ENCODE peak calls at places on chromosome 5, in ten cellular contexts. B, C, P, J, H, U, I, L, S and Z are unnamed samples. For H3K4me1, the result is how much of the 10 kb centered on the place peaks cover.

GRCh38 chr5:141094481-141095262 is at the start of gene PCDHB2:
- DNase-seq in C (peak), S (peak), I (no peak), H (no peak), U (no peak), J (no peak), P (peak), B (no peak), L (peak), Z (no peak)

GRCh38 chr5:176639981-176640380 is 7.3 kb upstream of the TSPAN17 start:
- DNase-seq in B (no peak), S (no peak), J (no peak), U (no peak), H (peak), I (no peak), C (no peak), P (no peak), L (no peak), Z (no peak)

GRCh38 chr5:151319334-151319733 is 15.8 kb upstream of the SLC36A3 start:
- DNase-seq in B (no peak), C (no peak), I (no peak), L (peak), J (peak), U (no peak), H (peak), S (no peak), P (peak), Z (no peak)

GRCh38 chr5:176529116-176529823 is 7.9 kb downstream of the RNF44 start:
- DNase-seq in L (no peak), U (no peak), S (no peak), J (no peak), I (no peak), P (no peak), B (no peak), H (no peak), C (no peak), Z (no peak)

GRCh38 chr5:137778772-137779564 is 24.8 kb upstream of the HNRNPA0 start:
- DNase-seq in U (no peak), S (no peak), J (no peak), B (no peak), I (no peak), P (no peak), L (no peak), C (no peak), H (no peak), Z (no peak)

GRCh38 chr5:42573386-42573785 is 150.1 kb downstream of the GHR start:
- DNase-seq in C (no peak), P (no peak), L (no peak), I (no peak), S (no peak), H (no peak), B (no peak), J (no peak), U (no peak), Z (no peak)

GRCh38 chr5:98144710-98145109 is 628.8 kb upstream of the RGMB start:
- DNase-seq in H (no peak), C (no peak), P (no peak), B (no peak), U (no peak), S (no peak), J (no peak), L (no peak), I (no peak), Z (no peak)

GRCh38 chr5:318931-319601 is 2.4 kb upstream of the AHRR start:
- DNase-seq in B (no peak), S (no peak), L (no peak), J (no peak), C (no peak), P (peak), I (no peak), U (no peak), H (no peak), Z (peak)

GRCh38 chr5:16467363-16468219 is 2.0 kb upstream of the ZNF622 start:
- DNase-seq in P (no peak), U (peak), S (no peak), J (no peak), B (no peak), C (no peak), H (no peak), I (no peak), L (no peak), Z (no peak)

GRCh38 chr5:177472460-177473441 is 683 bp downstream of the DBN1 start:
- DNase-seq in B (peak), L (no peak), I (no peak), S (no peak), U (no peak), C (no peak), P (peak), J (peak), H (peak), Z (no peak)

GRCh38 chr5:74067748-74068541 is 441.9 kb downstream of the ARHGEF28 start:
- DNase-seq in I (no peak), L (no peak), H (no peak), B (no peak), S (no peak), C (peak), J (no peak), P (no peak), U (no peak), Z (no peak)

GRCh38 chr5:73312872-73313510 is 135.6 kb downstream of the FOXD1 start:
- DNase-seq in J (no peak), P (no peak), B (no peak), H (no peak), S (no peak), I (no peak), L (no peak), U (no peak), C (no peak), Z (no peak)

GRCh38 chr5:31334061-31334700 is 140.7 kb downstream of the CDH6 start:
- DNase-seq in H (no peak), S (no peak), I (no peak), B (no peak), P (no peak), J (no peak), U (no peak), C (no peak), L (no peak), Z (no peak)

GRCh38 chr5:116409591-116410296 is 164.9 kb downstream of the SEMA6A start:
- DNase-seq in U (no peak), H (no peak), S (no peak), C (no peak), L (no peak), J (no peak), P (no peak), B (no peak), I (no peak), Z (no peak)

GRCh38 chr5:134007581-134008256 is 2.9 kb upstream of the VDAC1 start:
- DNase-seq in S (peak), U (no peak), C (no peak), J (no peak), L (no peak), I (no peak), B (no peak), P (peak), H (no peak), Z (no peak)

GRCh38 chr5:1745806-1746370 is 53.7 kb downstream of the MRPL36 start:
- DNase-seq in S (peak), I (peak), U (no peak), C (no peak), L (no peak), P (peak), H (no peak), J (peak), B (peak), Z (peak)

GRCh38 chr5:33257807-33258491 is 182.8 kb upstream of the TARS1 start:
- DNase-seq in U (no peak), J (no peak), S (no peak), B (no peak), P (no peak), C (no peak), I (no peak), L (no peak), H (no peak), Z (no peak)

GRCh38 chr5:85320495-85320894 is 935.8 kb upstream of the EDIL3 start:
- DNase-seq in L (no peak), J (no peak), U (no peak), H (no peak), I (no peak), C (no peak), B (no peak), P (no peak), S (no peak), Z (no peak)

GRCh38 chr5:35138232-35138631 is 90.5 kb upstream of the AGXT2 start:
- DNase-seq in P (no peak), C (no peak), L (no peak), J (no peak), B (no peak), H (no peak), S (no peak), U (no peak), I (no peak), Z (no peak)

GRCh38 chr5:55467862-55468551 is 66.8 kb downstream of the PLPP1 start:
- DNase-seq in U (no peak), S (no peak), J (no peak), H (no peak), B (no peak), C (no peak), L (no peak), I (no peak), P (no peak), Z (no peak)

GRCh38 chr5:31886206-31886605 is 247.3 kb downstream of the PDZD2 start:
- DNase-seq in P (no peak), C (no peak), J (no peak), B (peak), U (no peak), H (no peak), S (no peak), L (no peak), I (no peak), Z (peak)

GRCh38 chr5:124451721-124452383 is 294.6 kb downstream of the ZNF608 start:
- DNase-seq in I (no peak), H (no peak), L (no peak), J (no peak), S (no peak), U (no peak), P (no peak), B (no peak), C (no peak), Z (no peak)

GRCh38 chr5:27682600-27682999 is 644.2 kb upstream of the CDH9 start:
- DNase-seq in U (no peak), L (no peak), I (no peak), S (peak), C (no peak), B (no peak), J (no peak), H (no peak), P (no peak), Z (no peak)

DNA sequence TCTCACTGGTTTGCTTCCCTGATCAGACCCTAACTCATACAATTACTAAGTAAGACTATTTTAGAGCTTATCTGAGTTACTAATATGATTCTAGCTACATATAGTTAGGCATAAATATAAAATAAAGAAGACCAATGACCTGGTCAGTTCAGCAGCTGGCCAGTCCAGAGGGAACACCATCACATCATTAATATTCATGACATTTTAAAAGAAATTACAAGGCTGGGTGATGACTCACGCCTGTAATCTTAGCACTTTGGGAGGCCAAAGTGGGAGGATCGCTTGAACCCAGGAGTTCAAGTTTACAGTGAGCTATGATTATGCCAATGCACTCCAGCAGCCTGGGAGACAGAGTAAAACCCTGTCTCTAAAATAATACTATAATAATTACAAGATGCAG is 37.0 kb upstream of the CDC42SE2 start:
- DNase-seq in C (no peak), H (no peak), U (no peak), P (no peak), I (no peak), L (no peak), S (no peak), B (no peak), J (no peak), Z (no peak)
- H3K4me1 ChIP-seq in C (under half), H (under half), U (under half), P (under half), I (under half), L (under half), S (under half), B (under half), J (under half), Z (under half)

DNA sequence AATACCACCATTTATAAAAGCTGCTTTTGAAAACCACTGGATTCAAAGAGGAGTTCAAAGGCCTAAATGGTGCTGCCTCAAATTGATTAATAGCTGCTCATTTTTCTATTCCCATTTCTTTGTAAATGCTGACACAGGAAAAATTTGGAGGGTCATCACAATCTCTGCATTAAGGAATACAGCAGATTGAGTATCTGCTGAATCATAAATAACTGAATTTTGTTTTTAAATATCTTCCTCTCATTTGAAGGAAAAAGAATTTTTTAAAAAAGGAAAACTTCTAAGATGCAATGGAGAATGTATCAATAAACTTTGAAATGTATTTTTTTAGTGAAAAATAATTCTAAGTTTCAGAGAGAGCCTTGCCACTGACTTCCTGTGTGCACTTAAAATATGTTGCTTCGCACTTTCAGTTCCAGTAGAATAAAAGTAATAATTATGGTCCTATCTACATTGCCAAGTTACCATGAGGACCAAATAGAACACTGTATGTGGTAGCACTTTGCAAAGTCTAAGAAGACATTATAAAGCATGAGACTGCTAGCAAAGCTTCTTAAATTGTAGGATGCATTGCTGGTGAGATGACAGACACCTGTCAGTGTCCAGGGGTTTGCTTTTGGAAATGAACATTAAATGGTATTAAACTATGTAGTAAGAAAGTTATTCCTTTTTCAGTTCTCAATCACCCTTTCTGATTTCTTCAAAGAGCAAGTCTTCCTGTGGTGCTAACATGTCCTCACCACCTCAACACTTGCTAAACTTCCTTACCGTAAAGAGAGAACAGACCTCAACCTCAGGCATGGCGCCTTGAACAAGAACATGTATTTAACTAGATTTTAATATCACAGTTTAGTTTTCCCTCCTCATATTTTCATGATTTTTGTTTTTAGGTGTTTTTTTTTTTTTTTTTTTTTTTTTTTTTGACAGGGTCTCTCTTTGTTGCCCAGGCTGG is 555.1 kb downstream of the EBF1 start:
- DNase-seq in B (no peak), I (no peak), J (no peak), S (no peak), C (no peak), P (no peak), L (no peak), H (no peak), U (no peak), Z (no peak)
- H3K27ac ChIP-seq in B (no peak), I (no peak), J (no peak), S (no peak), C (no peak), P (no peak), L (peak), H (no peak), U (no peak), Z (peak)

GRCh38 chr5:172529896-172530295 is 75.6 kb upstream of the SH3PXD2B start:
- DNase-seq in B (no peak), H (no peak), P (no peak), I (no peak), C (no peak), J (no peak), L (no peak), U (no peak), S (peak), Z (peak)
- TF ChIP-seq EP300 in B (no peak), H (no peak), P (no peak), I (no peak), C (no peak), J (no peak), L (no peak), U (no peak), S (no peak), Z (no peak)

GRCh38 chr5:78594014-78594413 is 54.6 kb downstream of the LHFPL2 start:
- DNase-seq in I (no peak), C (no peak), P (no peak), S (no peak), B (no peak), H (no peak), J (no peak), U (no peak), L (no peak), Z (no peak)

GRCh38 chr5:78593465-78593864 is 55.1 kb downstream of the LHFPL2 start:
- DNase-seq in H (no peak), P (no peak), B (no peak), C (no peak), U (no peak), I (no peak), S (no peak), L (no peak), J (no peak), Z (no peak)

GRCh38 chr5:78591227-78591626 is 57.3 kb downstream of the LHFPL2 start:
- DNase-seq in P (no peak), S (no peak), L (no peak), C (peak), B (no peak), I (no peak), U (no peak), H (no peak), J (no peak), Z (no peak)

GRCh38 chr5:78592735-78593386 is 55.7 kb downstream of the LHFPL2 start:
- DNase-seq in C (no peak), S (no peak), J (no peak), H (no peak), B (no peak), L (no peak), I (no peak), U (no peak), P (no peak), Z (no peak)

GRCh38 chr5:78591972-78592700 is 56.4 kb downstream of the LHFPL2 start:
- DNase-seq in I (no peak), S (no peak), P (no peak), L (no peak), J (no peak), B (no peak), H (no peak), U (peak), C (no peak), Z (no peak)
- H3K4me1 ChIP-seq in I (under half), S (under half), P (under half), L (half or more), J (under half), B (under half), H (half or more), U (under half), C (half or more), Z (under half)

GRCh38 chr5:9240431-9240830 is 305.4 kb downstream of the SEMA5A start:
- DNase-seq in U (no peak), J (no peak), L (no peak), I (no peak), C (no peak), H (no peak), P (no peak), B (no peak), S (no peak), Z (no peak)
- H3K27ac ChIP-seq in U (no peak), J (no peak), L (peak), I (no peak), C (no peak), H (no peak), P (no peak), B (no peak), S (no peak), Z (no peak)

DNA sequence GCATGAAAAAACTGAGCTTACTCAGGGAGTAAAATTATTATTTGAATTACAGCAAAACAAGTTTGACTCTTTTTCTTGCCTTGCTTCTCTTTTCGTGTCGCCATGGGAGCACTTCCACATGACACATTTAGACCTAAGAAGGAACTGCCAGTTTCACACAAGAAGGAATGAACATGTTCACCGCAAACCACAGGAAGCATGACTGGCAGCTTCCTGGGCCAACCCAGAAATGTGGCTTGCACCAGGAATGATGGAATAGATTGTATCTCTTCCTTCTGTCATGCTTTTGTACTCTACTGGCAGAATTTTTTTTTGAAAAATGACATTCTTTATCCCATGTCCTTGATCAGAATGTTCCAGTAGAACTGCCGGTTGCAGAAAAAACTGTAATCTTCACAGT is 32.9 kb upstream of the MAN2A1 start:
- DNase-seq in C (no peak), L (peak), B (no peak), S (no peak), J (peak), H (peak), P (no peak), I (peak), U (no peak), Z (no peak)
- TF ChIP-seq EP300 in C (no peak), L (no peak), B (no peak), S (no peak), J (no peak), H (no peak), P (no peak), I (no peak), U (no peak), Z (no peak)

DNA sequence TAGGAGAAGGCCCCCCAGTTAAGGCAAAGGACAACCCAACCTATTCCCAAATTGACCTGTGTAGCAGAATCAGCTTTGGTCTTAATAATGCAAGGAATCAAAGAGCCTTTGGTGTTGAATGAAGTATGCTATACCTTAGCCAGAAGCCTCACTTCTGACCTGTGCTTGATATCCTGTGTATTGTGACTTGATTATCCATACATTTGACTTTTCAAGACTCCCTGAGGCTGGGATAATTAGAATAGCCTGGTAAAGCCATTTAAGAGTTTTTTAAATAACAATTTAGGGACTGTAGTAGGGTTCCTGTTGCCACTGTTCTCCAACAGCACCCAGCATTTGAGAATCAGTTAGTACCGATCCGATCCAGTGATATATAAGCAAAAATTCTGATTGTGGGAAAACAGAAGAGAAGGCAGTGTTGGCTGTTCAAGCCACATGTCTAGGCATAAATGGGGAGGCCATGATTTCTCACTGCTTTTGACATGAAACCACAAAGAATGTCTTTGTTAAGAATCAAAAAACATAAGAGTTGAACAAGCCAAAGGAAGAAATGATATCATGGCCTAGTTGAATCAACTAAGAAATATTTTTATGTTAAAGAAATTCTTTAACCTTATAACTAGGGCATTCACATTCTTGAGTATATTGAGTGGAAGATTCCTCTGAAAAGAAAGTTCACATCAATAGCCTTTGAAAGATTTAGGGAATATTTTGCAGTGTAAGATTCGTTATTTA is 98.9 kb downstream of the F2RL2 start:
- DNase-seq in I (no peak), H (no peak), P (no peak), U (no peak), C (no peak), S (no peak), J (no peak), L (no peak), B (no peak), Z (no peak)
- H3K4me1 ChIP-seq in I (under half), H (under half), P (under half), U (under half), C (under half), S (under half), J (under half), L (under half), B (under half), Z (under half)